ENCODE peak calls at places on chromosomes 16 and 17, in four cellular contexts. D is PC-9, S is fibroblast of lung, Y is endothelial cell of umbilical vein. O is an unnamed sample.

GRCh38 chr17:12409082-12409481 is 256.6 kb upstream of the MYOCD start:
- DNase-seq in D (no peak), S (no peak), Y (no peak), O (no peak)

GRCh38 chr17:4559139-4559791 is 1.1 kb downstream of the GGT6 start:
- DNase-seq in S (no peak), Y (no peak), D (no peak), O (no peak)

GRCh38 chr16:31403590-31404352 is 10.6 kb downstream of the ITGAD start:
- DNase-seq in S (no peak), Y (no peak), D (no peak), O (no peak)

GRCh38 chr17:30064738-30065137 is 51.9 kb upstream of the NSRP1 start:
- DNase-seq in Y (no peak), D (no peak), S (no peak), O (no peak)

GRCh38 chr17:21215935-21216334 is 2.0 kb upstream of the TMEM11 start:
- DNase-seq in Y (no peak), S (peak; percentile 67), D (peak; percentile 42), O (no peak)

GRCh38 chr16:80936410-80936809 is 70.3 kb downstream of the CMC2 start:
- DNase-seq in S (peak; percentile 63), Y (peak; percentile 89), D (no peak), O (no peak)

GRCh38 chr16:2912330-2913199 is 834 bp downstream of the FLYWCH1 start:
- DNase-seq in Y (peak; percentile 54), S (peak; percentile 75), D (peak; percentile 25), O (peak; percentile 42)

GRCh38 chr16:11560701-11561439 is 25.8 kb downstream of the LITAF start:
- DNase-seq in Y (peak; percentile 54), D (no peak), S (no peak), O (no peak)

GRCh38 chr17:336110-337021 is 16.2 kb downstream of the RPH3AL start:
- DNase-seq in Y (peak; percentile 36), S (no peak), D (no peak), O (no peak)

DNA sequence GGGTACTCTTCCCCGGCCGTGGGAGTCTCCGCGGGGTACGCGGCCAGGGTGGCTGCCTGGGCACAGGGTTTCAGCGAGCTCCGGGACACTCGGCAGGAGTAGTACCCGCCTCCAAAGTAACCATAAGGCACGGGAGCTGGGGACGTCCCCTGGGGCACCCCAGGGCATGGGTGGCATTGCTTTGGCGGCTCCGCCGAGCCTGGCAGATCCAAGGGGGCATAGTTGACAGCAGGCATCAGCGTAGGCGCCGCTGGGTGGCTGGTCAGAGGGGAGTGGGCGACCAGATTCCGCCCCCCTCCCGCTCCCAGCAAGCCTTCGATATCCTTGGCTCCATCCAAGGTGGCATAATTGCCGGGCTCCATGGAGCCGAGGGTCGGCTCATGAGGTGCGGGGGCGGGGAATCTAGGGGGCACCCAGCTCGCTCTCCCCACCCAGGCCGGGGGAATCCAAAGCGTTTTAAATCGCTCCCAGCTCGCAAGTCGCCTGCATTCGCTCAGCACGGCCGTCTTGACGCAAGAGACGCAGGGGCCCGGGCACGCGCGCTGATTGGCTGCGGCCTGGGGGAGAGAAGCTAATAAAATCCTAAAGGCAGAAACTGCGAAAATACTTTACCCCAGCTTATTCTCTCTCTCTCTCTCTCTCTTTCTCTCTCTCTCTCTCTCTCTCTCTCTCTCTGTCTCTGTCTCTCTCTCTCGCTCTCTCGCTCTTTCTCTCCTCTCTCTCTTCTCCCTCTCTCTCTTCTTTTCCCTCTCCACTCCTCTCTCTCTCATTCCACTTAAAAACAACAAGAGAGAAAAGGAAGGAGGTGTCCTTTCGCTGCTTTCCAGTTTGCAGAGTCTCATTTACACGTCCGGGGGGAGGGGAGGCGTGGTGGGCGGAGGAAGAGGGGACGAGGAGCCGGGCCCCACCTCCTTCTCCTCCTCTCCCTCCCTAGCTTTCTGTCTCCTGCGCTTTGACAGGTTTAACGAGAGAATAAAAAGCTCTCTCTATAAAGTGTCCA is at the start of gene HOXB13:
- DNase-seq in S (no peak), Y (peak; percentile 36), D (peak; percentile 16), O (peak; percentile 41)
- TF ChIP-seq EZH2 in S (no peak), Y (peak; percentile 81), D (no peak), O (no peak)

GRCh38 chr17:7615265-7615747 is 609 bp upstream of the FXR2 start:
- DNase-seq in S (no peak), Y (no peak), D (no peak), O (no peak)
- H2AFZ ChIP-seq in S (peak overlapping the region; percentile 55), Y (peak overlapping the region; percentile 89), D (peak overlapping the region; percentile 71), O (peak overlapping the region; percentile 66)

DNA sequence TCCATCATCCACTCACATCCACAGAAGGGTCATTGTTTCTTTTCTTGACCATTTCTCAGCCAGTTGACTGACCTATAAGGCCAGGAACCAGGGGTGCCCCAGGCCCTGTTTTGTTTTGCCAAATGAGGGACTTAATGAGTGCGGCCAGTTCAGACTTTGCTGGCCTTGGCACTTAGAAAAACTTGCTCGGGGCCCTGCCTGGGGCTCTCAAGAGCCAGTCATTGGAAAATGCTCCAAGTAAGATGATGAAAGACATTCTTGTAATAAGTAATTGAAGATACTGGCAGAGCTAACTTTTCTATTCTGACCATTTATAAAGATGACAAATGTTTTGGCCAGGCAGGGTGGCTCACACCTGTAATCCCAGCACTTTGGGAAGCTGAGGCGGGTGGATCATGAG is 29.0 kb upstream of the CLEC18B start:
- DNase-seq in D (no peak), Y (no peak), S (no peak), O (no peak)
- H3K4me2 ChIP-seq in D (peak overlapping the region; percentile 29), Y (no peak overlapping the region), S (no peak overlapping the region), O (no peak overlapping the region)

GRCh38 chr16:77212736-77213541 is 13.7 kb downstream of the SYCE1L start:
- DNase-seq in Y (peak; percentile 62), S (peak; percentile 42), D (peak; percentile 68), O (peak; percentile 19)
- TF ChIP-seq EZH2 in Y (no peak), S (no peak), D (no peak), O (no peak)

GRCh38 chr16:79792952-79793351 is 192.4 kb upstream of the MAF start:
- DNase-seq in D (no peak), Y (no peak), S (no peak), O (no peak)

GRCh38 chr16:79797486-79797885 is 196.9 kb upstream of the MAF start:
- DNase-seq in D (no peak), S (no peak), Y (no peak), O (no peak)

GRCh38 chr16:79798416-79799053 is 198.0 kb upstream of the MAF start:
- DNase-seq in Y (no peak), S (no peak), D (no peak), O (peak; percentile 42)

GRCh38 chr16:79800016-79800608 is 199.6 kb upstream of the MAF start:
- DNase-seq in D (no peak), S (no peak), Y (no peak), O (peak; percentile 61)

DNA sequence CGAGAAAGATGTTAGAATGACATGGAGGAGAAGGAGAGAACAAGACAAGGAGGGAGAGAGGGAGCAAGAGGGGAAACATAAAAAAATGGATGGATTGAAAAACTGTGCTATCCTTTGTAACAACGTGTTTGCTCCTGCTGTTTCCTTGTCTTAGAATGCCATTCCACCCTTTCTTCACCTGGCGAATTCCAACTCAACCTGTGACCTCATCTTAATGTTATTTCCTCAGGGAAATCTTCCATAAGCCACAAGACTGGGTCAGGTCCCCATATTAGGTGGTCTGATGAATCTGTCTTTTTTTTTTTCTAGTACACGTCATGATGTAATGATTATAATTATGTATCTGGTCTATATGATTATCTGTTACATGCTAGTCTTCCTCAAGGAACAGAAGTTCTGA is 195.0 kb upstream of the MAF start:
- DNase-seq in Y (no peak), D (no peak), S (no peak), O (no peak)
- H2AFZ ChIP-seq in Y (no peak overlapping the region), D (no peak overlapping the region), S (no peak overlapping the region), O (no peak overlapping the region)

DNA sequence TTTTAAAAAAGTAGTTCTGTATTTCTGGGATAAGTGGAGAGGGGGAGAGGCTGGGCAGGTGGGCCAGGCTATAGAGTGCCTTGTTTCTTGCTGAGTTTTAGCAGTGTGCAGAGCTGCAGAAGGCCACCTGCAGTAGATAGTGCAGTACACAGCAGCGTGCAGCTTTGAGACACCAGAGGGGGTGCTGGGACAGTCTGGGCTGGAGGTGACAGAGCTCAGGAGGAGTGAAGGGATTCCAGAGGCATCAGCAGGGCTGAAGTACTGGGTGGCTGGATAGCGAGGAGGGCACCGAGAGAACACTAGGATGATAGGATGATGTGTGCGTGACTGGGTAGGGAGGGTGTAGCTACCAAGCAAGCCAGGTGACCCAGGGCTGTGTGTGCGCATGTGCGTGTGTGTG is 26.6 kb downstream of the LCMT1 start:
- DNase-seq in S (no peak), D (no peak), Y (no peak), O (no peak)
- H3K4me2 ChIP-seq in S (no peak overlapping the region), D (no peak overlapping the region), Y (no peak overlapping the region), O (no peak overlapping the region)